ENCODE peak calls at places on chromosomes 12 and 14, in eight cellular contexts. D, X, S, K, A, P, G and H are unnamed samples.

GRCh38 chr12:45973526-45973925 is 16.8 kb downstream of the SCAF11 start:
- DNase-seq in P (no peak), G (no peak), D (no peak), A (no peak), X (no peak), S (no peak), K (no peak), H (no peak)

GRCh38 chr12:121799175-121799841 is 4.5 kb upstream of the SETD1B start:
- DNase-seq in X (peak; percentile 61), A (peak; percentile 85), G (no peak), P (peak; percentile 87), D (peak; percentile 84), S (peak; percentile 84), K (peak; percentile 76), H (peak; percentile 83)

GRCh38 chr12:104282109-104282508 is 21.4 kb upstream of the EID3 start:
- DNase-seq in P (no peak), D (no peak), S (peak; percentile 32), G (no peak), K (no peak), X (no peak), A (no peak), H (no peak)

GRCh38 chr14:26833777-26834176 is 235.9 kb upstream of the NOVA1 start:
- DNase-seq in P (no peak), K (no peak), G (no peak), X (no peak), A (no peak), S (peak; percentile 68), D (no peak), H (no peak)

GRCh38 chr12:107398101-107398500 is 287.5 kb upstream of the PWP1 start:
- DNase-seq in P (no peak), A (no peak), G (no peak), D (no peak), K (no peak), S (no peak), X (no peak), H (no peak)

GRCh38 chr12:50218386-50218785 is 51.2 kb upstream of the CERS5 start:
- DNase-seq in P (no peak), X (no peak), G (no peak), D (no peak), K (no peak), S (peak; percentile 98), A (no peak), H (no peak)

GRCh38 chr14:27528328-27528727 is 930.5 kb upstream of the NOVA1 start:
- DNase-seq in G (no peak), A (peak; percentile 44), S (peak; percentile 57), P (no peak), K (peak; percentile 41), D (no peak), X (peak; percentile 62), H (no peak)

GRCh38 chr12:116320839-116321238 is 43.3 kb upstream of the MED13L start:
- DNase-seq in K (no peak), P (no peak), X (no peak), D (no peak), A (no peak), S (peak; percentile 93), G (no peak), H (no peak)

GRCh38 chr14:34232790-34233189 is 229.2 kb downstream of the SPTSSA start:
- DNase-seq in A (no peak), G (no peak), P (no peak), X (no peak), S (no peak), K (no peak), D (no peak), H (no peak)

GRCh38 chr12:84512751-84513150 is 399.8 kb downstream of the SLC6A15 start:
- DNase-seq in P (no peak), G (no peak), A (no peak), X (no peak), D (no peak), K (no peak), S (peak; percentile 44), H (no peak)

GRCh38 chr14:65312859-65313258 is 99.7 kb upstream of the FUT8 start:
- DNase-seq in D (no peak), S (no peak), K (no peak), P (no peak), G (no peak), X (no peak), A (no peak), H (no peak)

GRCh38 chr12:94618995-94619695 is 31.2 kb downstream of the TMCC3 start:
- DNase-seq in P (no peak), A (peak; percentile 44), K (no peak), G (no peak), S (peak; percentile 98), X (no peak), D (no peak), H (no peak)

DNA sequence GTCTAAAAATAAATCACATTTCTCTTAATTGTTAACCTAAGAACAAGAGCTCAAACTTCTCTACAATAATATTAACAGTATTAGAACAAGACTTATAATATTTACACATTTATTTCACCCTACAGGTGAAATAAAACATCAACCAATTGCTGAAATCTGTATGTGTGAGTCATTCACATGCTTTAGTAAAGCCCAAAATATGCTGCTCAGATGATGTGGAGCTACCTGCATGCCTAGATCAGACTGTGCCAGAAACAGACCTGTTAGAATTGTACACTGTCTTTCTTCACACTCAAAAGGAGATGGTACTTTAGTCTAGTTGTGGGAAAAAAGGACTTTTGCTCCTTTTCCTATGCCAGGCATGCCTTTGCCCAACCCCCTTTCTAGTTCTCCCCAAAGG is 54.7 kb downstream of the RPS6KA5 start:
- DNase-seq in X (no peak), G (no peak), A (no peak), K (no peak), D (no peak), P (no peak), S (peak; percentile 63), H (no peak)
- H3K4me1 ChIP-seq in X (no peaks in the 10 kb centered on the region), G (no peaks in the 10 kb centered on the region), A (no peaks in the 10 kb centered on the region), K (no peaks in the 10 kb centered on the region), D (peaks cover 7% of the 10 kb centered on the region), P (no peaks in the 10 kb centered on the region), S (peaks cover 17% of the 10 kb centered on the region), H (no peaks in the 10 kb centered on the region)

DNA sequence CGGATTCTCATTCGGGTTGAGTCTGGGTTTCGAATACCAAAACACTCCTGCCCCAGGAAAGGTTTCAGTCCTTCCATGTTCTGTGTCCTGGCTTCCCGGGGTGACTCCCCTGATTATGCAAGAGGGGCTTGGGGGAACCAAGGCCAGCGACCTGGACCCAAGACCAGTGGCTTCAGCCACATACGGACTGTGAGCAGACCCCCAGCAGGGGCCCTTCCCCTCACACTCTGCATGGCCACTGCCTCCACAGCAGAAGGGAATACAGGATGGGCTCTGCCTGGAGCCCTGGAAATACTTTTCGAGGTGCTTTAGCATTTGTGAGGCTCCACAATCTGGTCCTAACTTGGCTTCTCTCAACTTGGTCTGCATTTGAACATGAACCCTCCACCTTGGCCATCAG is 19.1 kb downstream of the HDAC7 start:
- DNase-seq in K (no peak), G (no peak), S (no peak), A (no peak), D (no peak), P (no peak), X (no peak), H (no peak)
- H3K4me1 ChIP-seq in K (peaks cover 22% of the 10 kb centered on the region), G (peaks cover 44% of the 10 kb centered on the region), S (no peaks in the 10 kb centered on the region), A (peaks cover 2% of the 10 kb centered on the region), D (peaks cover 67% of the 10 kb centered on the region), P (peaks cover 70% of the 10 kb centered on the region), X (peaks cover 29% of the 10 kb centered on the region), H (peaks cover 57% of the 10 kb centered on the region)

DNA sequence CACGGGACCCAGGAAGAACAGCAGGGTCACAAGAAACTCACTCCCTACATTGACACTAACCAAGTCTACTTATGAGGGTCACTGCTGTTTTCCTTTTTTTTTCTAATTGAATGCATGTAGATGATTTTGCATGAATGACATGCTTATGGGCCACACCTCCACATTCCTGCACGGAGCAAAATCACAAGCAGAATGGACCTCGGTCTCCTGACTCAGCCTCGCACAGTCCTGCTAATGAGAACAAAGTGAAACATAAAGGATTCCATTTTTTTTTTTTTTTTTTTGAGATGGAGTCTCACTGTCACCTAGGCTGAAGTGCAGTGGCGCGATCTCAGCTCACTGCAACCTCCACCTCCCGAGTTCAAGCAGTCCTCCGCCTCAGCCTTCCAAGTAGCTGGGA is 12.3 kb downstream of the SCARB1 start:
- DNase-seq in D (no peak), G (no peak), X (no peak), A (peak; percentile 60), K (no peak), S (no peak), P (no peak), H (no peak)
- H3K4me1 ChIP-seq in D (peaks cover 35% of the 10 kb centered on the region), G (peaks cover 4% of the 10 kb centered on the region), X (peaks cover 6% of the 10 kb centered on the region), A (peaks cover 27% of the 10 kb centered on the region), K (no peaks in the 10 kb centered on the region), S (no peaks in the 10 kb centered on the region), P (peaks cover 35% of the 10 kb centered on the region), H (peaks cover 62% of the 10 kb centered on the region)

GRCh38 chr14:104384776-104385071 is 194.8 kb upstream of the C14orf180 start:
- DNase-seq in G (no peak), S (no peak), K (no peak), A (no peak), X (no peak), P (no peak), D (peak; percentile 26), H (no peak)
- H3K4me1 ChIP-seq in G (peaks cover 6% of the 10 kb centered on the region), S (no peaks in the 10 kb centered on the region), K (no peaks in the 10 kb centered on the region), A (no peaks in the 10 kb centered on the region), X (peaks cover 28% of the 10 kb centered on the region), P (no peaks in the 10 kb centered on the region), D (no peaks in the 10 kb centered on the region), H (no peaks in the 10 kb centered on the region)

DNA sequence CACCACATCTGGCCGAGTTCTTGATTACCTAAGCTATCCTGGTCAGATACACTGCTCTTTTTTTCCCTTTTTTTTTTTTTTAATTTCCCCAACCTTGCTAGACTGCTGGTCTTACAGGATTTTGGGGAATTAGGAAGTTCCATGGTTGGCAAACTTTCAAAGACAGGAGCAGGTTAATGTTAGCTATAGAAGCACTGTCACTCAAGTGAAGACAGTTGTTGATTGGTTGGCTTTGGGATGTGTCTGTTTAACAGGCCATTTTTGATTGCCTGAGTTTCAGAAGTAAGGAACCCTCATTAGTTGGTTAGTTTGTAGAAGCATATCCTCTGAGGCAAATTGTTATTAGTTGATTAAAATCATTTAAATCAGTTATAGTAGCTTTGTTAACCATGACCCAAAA is 36.8 kb downstream of the RAP1B start:
- DNase-seq in P (no peak), X (no peak), S (no peak), D (no peak), K (no peak), A (no peak), G (no peak), H (no peak)
- H3K4me1 ChIP-seq in P (peaks cover 14% of the 10 kb centered on the region), X (no peaks in the 10 kb centered on the region), S (no peaks in the 10 kb centered on the region), D (peaks cover 8% of the 10 kb centered on the region), K (no peaks in the 10 kb centered on the region), A (peaks cover 4% of the 10 kb centered on the region), G (no peaks in the 10 kb centered on the region), H (no peaks in the 10 kb centered on the region)

GRCh38 chr12:93430280-93430679 is 11.5 kb downstream of the UBE2N start:
- DNase-seq in G (no peak), K (no peak), S (no peak), P (no peak), X (no peak), A (no peak), D (no peak), H (no peak)
- H3K4me1 ChIP-seq in G (no peaks in the 10 kb centered on the region), K (peaks cover 44% of the 10 kb centered on the region), S (peaks cover 7% of the 10 kb centered on the region), P (peaks cover 79% of the 10 kb centered on the region), X (peaks cover 2% of the 10 kb centered on the region), A (peaks cover 13% of the 10 kb centered on the region), D (peaks cover 62% of the 10 kb centered on the region), H (peaks cover 34% of the 10 kb centered on the region)

DNA sequence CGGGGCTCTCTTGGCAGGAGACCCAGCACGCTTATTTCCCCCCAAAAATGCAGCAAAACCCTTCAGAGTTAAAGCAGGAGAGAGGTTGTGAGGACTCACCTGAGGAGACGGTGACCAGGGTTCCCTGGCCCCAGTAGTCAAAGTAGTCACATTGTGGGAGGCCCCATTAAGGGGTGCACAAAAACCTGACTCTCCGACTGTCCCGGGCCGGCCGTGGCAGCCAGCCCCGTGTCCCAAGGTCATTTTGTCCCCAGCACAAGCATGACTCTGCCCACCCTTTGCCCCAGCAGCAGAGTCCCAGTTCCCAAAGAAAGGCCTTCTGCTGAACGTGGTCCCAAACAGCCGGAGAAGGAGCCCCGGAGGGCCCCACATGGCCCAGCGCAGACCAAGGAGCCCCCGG is 337.7 kb downstream of the TMEM121 start:
- DNase-seq in D (no peak), A (no peak), X (no peak), P (no peak), S (no peak), G (no peak), K (no peak), H (peak; percentile 7)
- H3K4me1 ChIP-seq in D (no peaks in the 10 kb centered on the region), A (no peaks in the 10 kb centered on the region), X (no peaks in the 10 kb centered on the region), P (no peaks in the 10 kb centered on the region), S (no peaks in the 10 kb centered on the region), G (peaks cover 12% of the 10 kb centered on the region), K (no peaks in the 10 kb centered on the region), H (no peaks in the 10 kb centered on the region)